ENCODE peak calls at places on chromosome 16, in seven cellular contexts. One of them, this sample, is unnamed.

GRCh38 chr16:63981639-63982038 is 1140.2 kb downstream of the CDH11 start:
- DNase-seq in BE2C: no peak
- DNase-seq in CD4-positive, alpha-beta memory T cell: no peak
- DNase-seq in effector memory CD4-positive, alpha-beta T cell: no peak
- DNase-seq in GM23248: no peak
- DNase-seq in endothelial cell of umbilical vein: no peak
- DNase-seq in tibial artery: no peak
- DNase-seq in this sample: no peak

GRCh38 chr16:70437017-70437581 is 1.8 kb downstream of the ST3GAL2 start:
- DNase-seq in BE2C: peak; percentile 81
- DNase-seq in CD4-positive, alpha-beta memory T cell: no peak
- DNase-seq in effector memory CD4-positive, alpha-beta T cell: no peak
- DNase-seq in GM23248: peak; percentile 77
- DNase-seq in endothelial cell of umbilical vein: peak; percentile 90
- DNase-seq in tibial artery: no peak
- DNase-seq in this sample: no peak

GRCh38 chr16:48608871-48609452 is 1.0 kb downstream of the N4BP1 start:
- DNase-seq in BE2C: peak; percentile 57
- DNase-seq in CD4-positive, alpha-beta memory T cell: no peak
- DNase-seq in effector memory CD4-positive, alpha-beta T cell: peak; percentile 6
- DNase-seq in GM23248: peak; percentile 51
- DNase-seq in endothelial cell of umbilical vein: no peak
- DNase-seq in tibial artery: no peak
- DNase-seq in this sample: no peak

GRCh38 chr16:1823821-1824220 is 2.8 kb downstream of the HAGH start:
- DNase-seq in BE2C: peak; percentile 57
- DNase-seq in CD4-positive, alpha-beta memory T cell: no peak
- DNase-seq in effector memory CD4-positive, alpha-beta T cell: no peak
- DNase-seq in GM23248: no peak
- DNase-seq in endothelial cell of umbilical vein: peak; percentile 58
- DNase-seq in tibial artery: no peak
- DNase-seq in this sample: no peak

GRCh38 chr16:14088155-14088753 is 17.1 kb downstream of the MRTFB start:
- DNase-seq in BE2C: no peak
- DNase-seq in CD4-positive, alpha-beta memory T cell: no peak
- DNase-seq in effector memory CD4-positive, alpha-beta T cell: no peak
- DNase-seq in GM23248: peak; percentile 42
- DNase-seq in endothelial cell of umbilical vein: no peak
- DNase-seq in tibial artery: peak; percentile 38
- DNase-seq in this sample: no peak

GRCh38 chr16:21101631-21102420 is 48.8 kb downstream of the DNAH3 start:
- DNase-seq in BE2C: peak; percentile 31
- DNase-seq in CD4-positive, alpha-beta memory T cell: no peak
- DNase-seq in effector memory CD4-positive, alpha-beta T cell: no peak
- DNase-seq in GM23248: peak; percentile 51
- DNase-seq in endothelial cell of umbilical vein: no peak
- DNase-seq in tibial artery: no peak
- DNase-seq in this sample: no peak

GRCh38 chr16:30186444-30186781 is 3.0 kb downstream of the CORO1A start:
- DNase-seq in BE2C: no peak
- DNase-seq in CD4-positive, alpha-beta memory T cell: no peak
- DNase-seq in effector memory CD4-positive, alpha-beta T cell: no peak
- DNase-seq in GM23248: no peak
- DNase-seq in endothelial cell of umbilical vein: no peak
- DNase-seq in tibial artery: no peak
- DNase-seq in this sample: no peak

GRCh38 chr16:80144191-80144590 is 396.6 kb upstream of the DYNLRB2 start:
- DNase-seq in BE2C: no peak
- DNase-seq in CD4-positive, alpha-beta memory T cell: no peak
- DNase-seq in effector memory CD4-positive, alpha-beta T cell: no peak
- DNase-seq in GM23248: peak; percentile 32
- DNase-seq in endothelial cell of umbilical vein: no peak
- DNase-seq in tibial artery: no peak
- DNase-seq in this sample: no peak

GRCh38 chr16:80167657-80168056 is 373.1 kb upstream of the DYNLRB2 start:
- DNase-seq in BE2C: no peak
- DNase-seq in CD4-positive, alpha-beta memory T cell: no peak
- DNase-seq in effector memory CD4-positive, alpha-beta T cell: no peak
- DNase-seq in GM23248: no peak
- DNase-seq in endothelial cell of umbilical vein: no peak
- DNase-seq in tibial artery: no peak
- DNase-seq in this sample: no peak

GRCh38 chr16:49876716-49877129 is 20.8 kb upstream of the ZNF423 start:
- DNase-seq in BE2C: peak; percentile 34
- DNase-seq in CD4-positive, alpha-beta memory T cell: no peak
- DNase-seq in effector memory CD4-positive, alpha-beta T cell: no peak
- DNase-seq in GM23248: peak; percentile 62
- DNase-seq in endothelial cell of umbilical vein: peak; percentile 25
- DNase-seq in tibial artery: peak; percentile 45
- DNase-seq in this sample: peak; percentile 49

GRCh38 chr16:78434401-78434800 is 334.9 kb downstream of the WWOX start:
- DNase-seq in BE2C: no peak
- DNase-seq in CD4-positive, alpha-beta memory T cell: no peak
- DNase-seq in effector memory CD4-positive, alpha-beta T cell: no peak
- DNase-seq in GM23248: no peak
- DNase-seq in endothelial cell of umbilical vein: no peak
- DNase-seq in tibial artery: no peak
- DNase-seq in this sample: no peak

GRCh38 chr16:22373662-22374310 is 633 bp downstream of the CDR2 start:
- DNase-seq in BE2C: peak; percentile 43
- DNase-seq in CD4-positive, alpha-beta memory T cell: peak; percentile 43
- DNase-seq in effector memory CD4-positive, alpha-beta T cell: no peak
- DNase-seq in GM23248: peak; percentile 79
- DNase-seq in endothelial cell of umbilical vein: peak; percentile 56
- DNase-seq in tibial artery: peak; percentile 38
- DNase-seq in this sample: peak; percentile 89

GRCh38 chr16:9042533-9042932 is 48.9 kb upstream of the HAPSTR1 start:
- DNase-seq in BE2C: no peak
- DNase-seq in CD4-positive, alpha-beta memory T cell: no peak
- DNase-seq in effector memory CD4-positive, alpha-beta T cell: no peak
- DNase-seq in GM23248: peak; percentile 51
- DNase-seq in endothelial cell of umbilical vein: no peak
- DNase-seq in tibial artery: no peak
- DNase-seq in this sample: no peak

GRCh38 chr16:31128711-31129567 is 6.6 kb downstream of the PRSS8 start:
- DNase-seq in BE2C: no peak
- DNase-seq in CD4-positive, alpha-beta memory T cell: no peak
- DNase-seq in effector memory CD4-positive, alpha-beta T cell: no peak
- DNase-seq in GM23248: no peak
- DNase-seq in endothelial cell of umbilical vein: no peak
- DNase-seq in tibial artery: no peak
- DNase-seq in this sample: peak; percentile 84

GRCh38 chr16:11089504-11090124 is 145.2 kb downstream of the CLEC16A start:
- DNase-seq in BE2C: no peak
- DNase-seq in CD4-positive, alpha-beta memory T cell: no peak
- DNase-seq in effector memory CD4-positive, alpha-beta T cell: no peak
- DNase-seq in GM23248: peak; percentile 32
- DNase-seq in endothelial cell of umbilical vein: no peak
- DNase-seq in tibial artery: no peak
- DNase-seq in this sample: peak; percentile 77

GRCh38 chr16:81137012-81137335 is 40.8 kb upstream of the GCSH start:
- DNase-seq in BE2C: no peak
- DNase-seq in CD4-positive, alpha-beta memory T cell: no peak
- DNase-seq in effector memory CD4-positive, alpha-beta T cell: no peak
- DNase-seq in GM23248: peak; percentile 17
- DNase-seq in endothelial cell of umbilical vein: no peak
- DNase-seq in tibial artery: no peak
- DNase-seq in this sample: no peak

GRCh38 chr16:72932050-72932449 is 115.9 kb downstream of the ZFHX3 start:
- DNase-seq in BE2C: no peak
- DNase-seq in CD4-positive, alpha-beta memory T cell: peak; percentile 21
- DNase-seq in effector memory CD4-positive, alpha-beta T cell: no peak
- DNase-seq in GM23248: no peak
- DNase-seq in endothelial cell of umbilical vein: no peak
- DNase-seq in tibial artery: no peak
- DNase-seq in this sample: no peak

GRCh38 chr16:68197250-68197649 is 38.7 kb downstream of the ESRP2 start:
- DNase-seq in BE2C: no peak
- DNase-seq in CD4-positive, alpha-beta memory T cell: no peak
- DNase-seq in effector memory CD4-positive, alpha-beta T cell: no peak
- DNase-seq in GM23248: peak; percentile 59
- DNase-seq in endothelial cell of umbilical vein: no peak
- DNase-seq in tibial artery: no peak
- DNase-seq in this sample: no peak

DNA sequence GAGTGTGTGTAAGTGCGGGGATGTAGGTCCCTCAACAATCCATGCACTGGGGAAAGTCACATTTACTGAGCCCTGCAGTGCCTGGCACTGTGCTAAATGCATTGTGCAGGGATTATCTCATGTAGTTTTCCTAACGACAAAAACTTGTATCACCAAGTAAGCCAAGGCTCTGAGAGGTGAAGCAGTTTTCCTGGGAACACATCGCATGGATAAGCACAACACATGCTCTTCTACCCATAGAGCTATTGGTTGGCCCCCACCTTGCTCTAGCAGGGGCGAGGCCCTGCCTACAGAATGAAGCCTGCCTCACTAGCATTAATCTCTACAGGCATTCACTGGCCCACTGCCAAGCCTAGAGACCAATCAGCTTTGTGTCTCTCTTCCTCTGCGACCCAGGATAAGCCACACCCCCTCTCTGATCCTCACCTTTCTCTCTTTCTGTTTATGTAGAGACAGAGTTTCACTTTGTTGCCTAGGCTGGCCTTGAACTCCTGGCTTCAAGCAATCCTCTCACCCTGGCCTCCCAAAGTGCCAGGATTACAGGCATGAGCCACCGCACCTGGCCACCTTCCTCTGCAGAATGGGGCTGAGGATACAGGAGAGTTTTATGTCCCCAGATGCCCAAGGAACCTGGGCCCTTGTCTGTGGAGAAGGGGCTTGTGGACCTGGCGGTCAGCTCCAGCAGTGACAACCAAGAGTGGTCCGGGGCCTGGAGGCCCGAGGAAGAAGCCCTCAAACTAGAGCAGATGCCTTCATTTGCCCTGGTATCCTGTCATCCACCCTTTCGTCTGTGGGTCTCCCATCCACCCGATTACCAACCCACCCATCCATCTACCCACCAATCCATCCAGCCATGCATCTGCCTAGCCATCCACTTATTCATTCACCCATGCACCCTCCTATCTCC is 12.8 kb downstream of the CDH16 start:
- DNase-seq in BE2C: peak; percentile 66
- DNase-seq in CD4-positive, alpha-beta memory T cell: peak; percentile 44
- DNase-seq in effector memory CD4-positive, alpha-beta T cell: no peak
- DNase-seq in GM23248: no peak
- DNase-seq in endothelial cell of umbilical vein: no peak
- DNase-seq in tibial artery: no peak
- DNase-seq in this sample: no peak
- H3K4me1 ChIP-seq in BE2C: peaks cover 6% of the 10 kb centered on the region
- H3K4me1 ChIP-seq in CD4-positive, alpha-beta memory T cell: peaks cover 11% of the 10 kb centered on the region
- H3K4me1 ChIP-seq in effector memory CD4-positive, alpha-beta T cell: no peaks in the 10 kb centered on the region
- H3K4me1 ChIP-seq in GM23248: no peaks in the 10 kb centered on the region
- H3K4me1 ChIP-seq in endothelial cell of umbilical vein: no peaks in the 10 kb centered on the region
- H3K4me1 ChIP-seq in tibial artery: peaks cover 55% of the 10 kb centered on the region
- H3K4me1 ChIP-seq in this sample: peaks cover 9% of the 10 kb centered on the region

GRCh38 chr16:75383141-75383540 is 50.2 kb downstream of the CFDP1 start:
- DNase-seq in BE2C: no peak
- DNase-seq in CD4-positive, alpha-beta memory T cell: no peak
- DNase-seq in effector memory CD4-positive, alpha-beta T cell: no peak
- DNase-seq in GM23248: no peak
- DNase-seq in endothelial cell of umbilical vein: no peak
- DNase-seq in tibial artery: no peak
- DNase-seq in this sample: no peak
- H3K4me1 ChIP-seq in BE2C: no peaks in the 10 kb centered on the region
- H3K4me1 ChIP-seq in CD4-positive, alpha-beta memory T cell: peaks cover 50% of the 10 kb centered on the region
- H3K4me1 ChIP-seq in effector memory CD4-positive, alpha-beta T cell: peaks cover 18% of the 10 kb centered on the region
- H3K4me1 ChIP-seq in GM23248: peaks cover 43% of the 10 kb centered on the region
- H3K4me1 ChIP-seq in endothelial cell of umbilical vein: peaks cover 50% of the 10 kb centered on the region
- H3K4me1 ChIP-seq in tibial artery: peaks cover 9% of the 10 kb centered on the region
- H3K4me1 ChIP-seq in this sample: peaks cover 6% of the 10 kb centered on the region

GRCh38 chr16:17287401-17287800 is 183.4 kb downstream of the XYLT1 start:
- DNase-seq in BE2C: no peak
- DNase-seq in CD4-positive, alpha-beta memory T cell: no peak
- DNase-seq in effector memory CD4-positive, alpha-beta T cell: no peak
- DNase-seq in GM23248: no peak
- DNase-seq in endothelial cell of umbilical vein: no peak
- DNase-seq in tibial artery: no peak
- DNase-seq in this sample: no peak
- H3K4me1 ChIP-seq in BE2C: no peaks in the 10 kb centered on the region
- H3K4me1 ChIP-seq in CD4-positive, alpha-beta memory T cell: no peaks in the 10 kb centered on the region
- H3K4me1 ChIP-seq in effector memory CD4-positive, alpha-beta T cell: no peaks in the 10 kb centered on the region
- H3K4me1 ChIP-seq in GM23248: no peaks in the 10 kb centered on the region
- H3K4me1 ChIP-seq in endothelial cell of umbilical vein: no peaks in the 10 kb centered on the region
- H3K4me1 ChIP-seq in tibial artery: peaks cover 11% of the 10 kb centered on the region
- H3K4me1 ChIP-seq in this sample: no peaks in the 10 kb centered on the region

GRCh38 chr16:12324152-12324551 is 347.6 kb downstream of the SNX29 start:
- DNase-seq in BE2C: no peak
- DNase-seq in CD4-positive, alpha-beta memory T cell: no peak
- DNase-seq in effector memory CD4-positive, alpha-beta T cell: no peak
- DNase-seq in GM23248: peak; percentile 23
- DNase-seq in endothelial cell of umbilical vein: no peak
- DNase-seq in tibial artery: no peak
- DNase-seq in this sample: no peak

GRCh38 chr16:12329246-12329995 is 352.9 kb downstream of the SNX29 start:
- DNase-seq in BE2C: no peak
- DNase-seq in CD4-positive, alpha-beta memory T cell: no peak
- DNase-seq in effector memory CD4-positive, alpha-beta T cell: no peak
- DNase-seq in GM23248: no peak
- DNase-seq in endothelial cell of umbilical vein: no peak
- DNase-seq in tibial artery: no peak
- DNase-seq in this sample: no peak

GRCh38 chr16:12330977-12331376 is 354.4 kb downstream of the SNX29 start:
- DNase-seq in BE2C: no peak
- DNase-seq in CD4-positive, alpha-beta memory T cell: no peak
- DNase-seq in effector memory CD4-positive, alpha-beta T cell: no peak
- DNase-seq in GM23248: peak; percentile 29
- DNase-seq in endothelial cell of umbilical vein: no peak
- DNase-seq in tibial artery: no peak
- DNase-seq in this sample: no peak

GRCh38 chr16:12330541-12330940 is 354.0 kb downstream of the SNX29 start:
- DNase-seq in BE2C: no peak
- DNase-seq in CD4-positive, alpha-beta memory T cell: no peak
- DNase-seq in effector memory CD4-positive, alpha-beta T cell: no peak
- DNase-seq in GM23248: no peak
- DNase-seq in endothelial cell of umbilical vein: no peak
- DNase-seq in tibial artery: no peak
- DNase-seq in this sample: no peak

DNA sequence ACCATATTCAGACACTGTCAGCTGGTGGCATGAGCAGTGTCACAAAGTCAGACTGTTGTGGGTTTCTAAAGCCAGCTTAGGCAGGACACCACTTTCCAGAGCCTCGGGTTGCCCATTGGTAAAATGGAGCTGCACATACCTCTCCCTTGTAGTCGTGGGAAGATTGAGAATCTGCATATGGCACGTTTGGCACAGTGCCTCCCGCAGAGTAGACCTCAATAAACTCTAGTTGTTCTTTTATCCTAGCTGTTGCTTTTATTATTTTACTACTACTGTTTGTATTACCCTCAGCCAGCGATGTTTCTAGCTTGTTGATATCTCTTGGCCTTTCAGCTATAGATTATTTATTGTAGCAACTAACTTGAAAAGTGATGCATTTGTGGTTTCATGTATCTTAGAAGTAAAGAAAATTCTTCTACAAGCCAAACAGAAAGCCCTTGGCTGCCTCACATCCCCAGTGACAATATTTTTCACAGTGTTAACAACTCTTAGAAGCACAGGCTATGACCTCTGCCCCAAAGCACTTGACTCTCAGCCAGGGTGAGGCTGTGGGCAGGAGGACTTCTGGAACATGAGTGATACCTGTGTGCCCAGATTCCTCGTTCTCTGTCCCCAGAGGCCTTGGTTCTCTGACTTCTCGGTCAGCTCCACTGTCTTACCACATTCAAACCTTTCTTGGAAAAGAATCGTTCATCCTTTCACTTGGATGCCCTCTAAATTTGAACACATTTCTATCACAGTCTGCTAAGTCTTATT is 351.6 kb downstream of the SNX29 start:
- DNase-seq in BE2C: no peak
- DNase-seq in CD4-positive, alpha-beta memory T cell: no peak
- DNase-seq in effector memory CD4-positive, alpha-beta T cell: no peak
- DNase-seq in GM23248: no peak
- DNase-seq in endothelial cell of umbilical vein: no peak
- DNase-seq in tibial artery: no peak
- DNase-seq in this sample: no peak
- H3K4me1 ChIP-seq in BE2C: no peaks in the 10 kb centered on the region
- H3K4me1 ChIP-seq in CD4-positive, alpha-beta memory T cell: peaks cover 5% of the 10 kb centered on the region
- H3K4me1 ChIP-seq in effector memory CD4-positive, alpha-beta T cell: peaks cover 5% of the 10 kb centered on the region
- H3K4me1 ChIP-seq in GM23248: no peaks in the 10 kb centered on the region
- H3K4me1 ChIP-seq in endothelial cell of umbilical vein: no peaks in the 10 kb centered on the region
- H3K4me1 ChIP-seq in tibial artery: peaks cover 13% of the 10 kb centered on the region
- H3K4me1 ChIP-seq in this sample: no peaks in the 10 kb centered on the region